ENCODE peak calls at places on chromosomes 5 and 9, in six cellular contexts. One of them, this sample, is unnamed.

GRCh38 chr9:92671323-92671722 is 1.4 kb upstream of the IPPK start:
- DNase-seq in HS-5: peak
- DNase-seq in type B pancreatic cell: no peak
- DNase-seq in C1 segment of cervical spinal cord: no peak
- DNase-seq in activated CD4-positive, alpha-beta T cell treated with anti-CD3 and anti-CD28 coated beads for 36 hours: peak
- DNase-seq in cardiac septum: no peak
- DNase-seq in this sample: no peak

GRCh38 chr5:173795601-173796000 is 92.5 kb upstream of the CPEB4 start:
- DNase-seq in HS-5: no peak
- DNase-seq in activated CD4-positive, alpha-beta T cell treated with anti-CD3 and anti-CD28 coated beads for 36 hours: no peak
- DNase-seq in C1 segment of cervical spinal cord: no peak
- DNase-seq in cardiac septum: no peak
- DNase-seq in type B pancreatic cell: no peak
- DNase-seq in this sample: no peak

GRCh38 chr5:157328277-157328912 is 62.5 kb downstream of the CYFIP2 start:
- DNase-seq in HS-5: peak
- DNase-seq in C1 segment of cervical spinal cord: no peak
- DNase-seq in type B pancreatic cell: no peak
- DNase-seq in cardiac septum: peak
- DNase-seq in activated CD4-positive, alpha-beta T cell treated with anti-CD3 and anti-CD28 coated beads for 36 hours: peak
- DNase-seq in this sample: peak

GRCh38 chr5:2627867-2628266 is 123.6 kb downstream of the IRX2 start:
- DNase-seq in activated CD4-positive, alpha-beta T cell treated with anti-CD3 and anti-CD28 coated beads for 36 hours: no peak
- DNase-seq in HS-5: no peak
- DNase-seq in cardiac septum: no peak
- DNase-seq in C1 segment of cervical spinal cord: no peak
- DNase-seq in type B pancreatic cell: no peak
- DNase-seq in this sample: no peak

GRCh38 chr9:97900738-97901565 is 21.3 kb downstream of the TRMO start:
- DNase-seq in activated CD4-positive, alpha-beta T cell treated with anti-CD3 and anti-CD28 coated beads for 36 hours: no peak
- DNase-seq in type B pancreatic cell: no peak
- DNase-seq in C1 segment of cervical spinal cord: no peak
- DNase-seq in HS-5: peak
- DNase-seq in cardiac septum: no peak
- DNase-seq in this sample: peak

GRCh38 chr9:98823666-98824334 is 16.3 kb downstream of the GALNT12 start:
- DNase-seq in C1 segment of cervical spinal cord: no peak
- DNase-seq in type B pancreatic cell: no peak
- DNase-seq in activated CD4-positive, alpha-beta T cell treated with anti-CD3 and anti-CD28 coated beads for 36 hours: no peak
- DNase-seq in HS-5: no peak
- DNase-seq in cardiac septum: no peak
- DNase-seq in this sample: no peak

GRCh38 chr5:79697222-79698164 is 7.9 kb downstream of the CMYA5 start:
- DNase-seq in type B pancreatic cell: no peak
- DNase-seq in HS-5: no peak
- DNase-seq in C1 segment of cervical spinal cord: no peak
- DNase-seq in activated CD4-positive, alpha-beta T cell treated with anti-CD3 and anti-CD28 coated beads for 36 hours: no peak
- DNase-seq in cardiac septum: no peak
- DNase-seq in this sample: no peak

GRCh38 chr5:34789021-34789531 is 49.9 kb upstream of the TTC23L start:
- DNase-seq in cardiac septum: no peak
- DNase-seq in type B pancreatic cell: no peak
- DNase-seq in C1 segment of cervical spinal cord: no peak
- DNase-seq in activated CD4-positive, alpha-beta T cell treated with anti-CD3 and anti-CD28 coated beads for 36 hours: no peak
- DNase-seq in HS-5: peak
- DNase-seq in this sample: no peak

GRCh38 chr5:79642210-79642609 is 30.0 kb downstream of the TENT2 start:
- DNase-seq in activated CD4-positive, alpha-beta T cell treated with anti-CD3 and anti-CD28 coated beads for 36 hours: no peak
- DNase-seq in type B pancreatic cell: no peak
- DNase-seq in HS-5: no peak
- DNase-seq in C1 segment of cervical spinal cord: no peak
- DNase-seq in cardiac septum: no peak
- DNase-seq in this sample: no peak

GRCh38 chr5:128546658-128547281 is 8.7 kb upstream of the FBN2 start:
- DNase-seq in HS-5: no peak
- DNase-seq in activated CD4-positive, alpha-beta T cell treated with anti-CD3 and anti-CD28 coated beads for 36 hours: no peak
- DNase-seq in C1 segment of cervical spinal cord: no peak
- DNase-seq in type B pancreatic cell: no peak
- DNase-seq in cardiac septum: no peak
- DNase-seq in this sample: no peak

GRCh38 chr9:121360975-121361374 is 9.1 kb downstream of the STOM start:
- DNase-seq in type B pancreatic cell: no peak
- DNase-seq in cardiac septum: no peak
- DNase-seq in C1 segment of cervical spinal cord: no peak
- DNase-seq in activated CD4-positive, alpha-beta T cell treated with anti-CD3 and anti-CD28 coated beads for 36 hours: no peak
- DNase-seq in HS-5: peak
- DNase-seq in this sample: no peak

GRCh38 chr5:117562647-117563046 is 988.0 kb upstream of the SEMA6A start:
- DNase-seq in activated CD4-positive, alpha-beta T cell treated with anti-CD3 and anti-CD28 coated beads for 36 hours: no peak
- DNase-seq in type B pancreatic cell: no peak
- DNase-seq in HS-5: no peak
- DNase-seq in cardiac septum: no peak
- DNase-seq in C1 segment of cervical spinal cord: no peak
- DNase-seq in this sample: no peak

GRCh38 chr9:117414220-117414905 is 494 bp downstream of the ASTN2 start:
- DNase-seq in activated CD4-positive, alpha-beta T cell treated with anti-CD3 and anti-CD28 coated beads for 36 hours: peak
- DNase-seq in HS-5: no peak
- DNase-seq in C1 segment of cervical spinal cord: no peak
- DNase-seq in cardiac septum: no peak
- DNase-seq in type B pancreatic cell: no peak
- DNase-seq in this sample: peak

GRCh38 chr5:100595152-100595811 is 60.1 kb downstream of the FAM174A start:
- DNase-seq in HS-5: peak
- DNase-seq in activated CD4-positive, alpha-beta T cell treated with anti-CD3 and anti-CD28 coated beads for 36 hours: no peak
- DNase-seq in type B pancreatic cell: no peak
- DNase-seq in C1 segment of cervical spinal cord: no peak
- DNase-seq in cardiac septum: no peak
- DNase-seq in this sample: no peak

GRCh38 chr9:2339416-2339815 is 282.2 kb upstream of the VLDLR start:
- DNase-seq in type B pancreatic cell: no peak
- DNase-seq in C1 segment of cervical spinal cord: no peak
- DNase-seq in HS-5: no peak
- DNase-seq in cardiac septum: no peak
- DNase-seq in activated CD4-positive, alpha-beta T cell treated with anti-CD3 and anti-CD28 coated beads for 36 hours: no peak
- DNase-seq in this sample: no peak

GRCh38 chr5:132830436-132831094 is at the start of gene SHROOM1:
- DNase-seq in type B pancreatic cell: no peak
- DNase-seq in C1 segment of cervical spinal cord: no peak
- DNase-seq in cardiac septum: peak
- DNase-seq in HS-5: no peak
- DNase-seq in activated CD4-positive, alpha-beta T cell treated with anti-CD3 and anti-CD28 coated beads for 36 hours: peak
- DNase-seq in this sample: peak

GRCh38 chr5:5483350-5483749 is 60.9 kb downstream of the ICE1 start:
- DNase-seq in cardiac septum: no peak
- DNase-seq in type B pancreatic cell: no peak
- DNase-seq in activated CD4-positive, alpha-beta T cell treated with anti-CD3 and anti-CD28 coated beads for 36 hours: no peak
- DNase-seq in C1 segment of cervical spinal cord: no peak
- DNase-seq in HS-5: no peak
- DNase-seq in this sample: no peak

GRCh38 chr9:120574473-120574872 is 5.5 kb downstream of the CDK5RAP2 start:
- DNase-seq in HS-5: no peak
- DNase-seq in activated CD4-positive, alpha-beta T cell treated with anti-CD3 and anti-CD28 coated beads for 36 hours: no peak
- DNase-seq in C1 segment of cervical spinal cord: no peak
- DNase-seq in type B pancreatic cell: no peak
- DNase-seq in cardiac septum: no peak
- DNase-seq in this sample: no peak

GRCh38 chr5:160083012-160083436 is 36.2 kb downstream of the PWWP2A start:
- DNase-seq in activated CD4-positive, alpha-beta T cell treated with anti-CD3 and anti-CD28 coated beads for 36 hours: no peak
- DNase-seq in HS-5: peak
- DNase-seq in C1 segment of cervical spinal cord: no peak
- DNase-seq in cardiac septum: no peak
- DNase-seq in type B pancreatic cell: no peak
- DNase-seq in this sample: no peak

GRCh38 chr9:19102181-19102630 is 498 bp downstream of the HAUS6 start:
- DNase-seq in activated CD4-positive, alpha-beta T cell treated with anti-CD3 and anti-CD28 coated beads for 36 hours: peak
- DNase-seq in cardiac septum: no peak
- DNase-seq in HS-5: no peak
- DNase-seq in type B pancreatic cell: no peak
- DNase-seq in C1 segment of cervical spinal cord: no peak
- DNase-seq in this sample: no peak

GRCh38 chr9:36835271-36835996 is 198.6 kb downstream of the PAX5 start:
- DNase-seq in C1 segment of cervical spinal cord: no peak
- DNase-seq in type B pancreatic cell: no peak
- DNase-seq in cardiac septum: peak
- DNase-seq in activated CD4-positive, alpha-beta T cell treated with anti-CD3 and anti-CD28 coated beads for 36 hours: no peak
- DNase-seq in HS-5: no peak
- DNase-seq in this sample: no peak

GRCh38 chr5:135811007-135811406 is 23.5 kb upstream of the SLC25A48 start:
- DNase-seq in type B pancreatic cell: no peak
- DNase-seq in HS-5: no peak
- DNase-seq in activated CD4-positive, alpha-beta T cell treated with anti-CD3 and anti-CD28 coated beads for 36 hours: no peak
- DNase-seq in C1 segment of cervical spinal cord: no peak
- DNase-seq in cardiac septum: no peak
- DNase-seq in this sample: no peak

GRCh38 chr5:178111925-178112324 is 1.4 kb upstream of the N4BP3 start:
- DNase-seq in C1 segment of cervical spinal cord: no peak
- DNase-seq in type B pancreatic cell: no peak
- DNase-seq in HS-5: no peak
- DNase-seq in activated CD4-positive, alpha-beta T cell treated with anti-CD3 and anti-CD28 coated beads for 36 hours: no peak
- DNase-seq in cardiac septum: no peak
- DNase-seq in this sample: no peak

GRCh38 chr5:73444499-73445432 is 3.8 kb downstream of the FOXD1 start:
- DNase-seq in HS-5: no peak
- DNase-seq in C1 segment of cervical spinal cord: no peak
- DNase-seq in activated CD4-positive, alpha-beta T cell treated with anti-CD3 and anti-CD28 coated beads for 36 hours: no peak
- DNase-seq in cardiac septum: no peak
- DNase-seq in type B pancreatic cell: no peak
- DNase-seq in this sample: no peak

GRCh38 chr9:133733421-133734250 is 4.5 kb downstream of the SARDH start:
- DNase-seq in HS-5: no peak
- DNase-seq in cardiac septum: peak
- DNase-seq in activated CD4-positive, alpha-beta T cell treated with anti-CD3 and anti-CD28 coated beads for 36 hours: no peak
- DNase-seq in type B pancreatic cell: peak
- DNase-seq in C1 segment of cervical spinal cord: no peak
- DNase-seq in this sample: no peak

GRCh38 chr5:67416133-67416937 is 219.7 kb upstream of the CD180 start:
- DNase-seq in activated CD4-positive, alpha-beta T cell treated with anti-CD3 and anti-CD28 coated beads for 36 hours: peak
- DNase-seq in type B pancreatic cell: no peak
- DNase-seq in C1 segment of cervical spinal cord: no peak
- DNase-seq in HS-5: no peak
- DNase-seq in cardiac septum: no peak
- DNase-seq in this sample: no peak

GRCh38 chr5:117877731-117878130 is 1110.6 kb downstream of the DTWD2 start:
- DNase-seq in cardiac septum: no peak
- DNase-seq in HS-5: no peak
- DNase-seq in type B pancreatic cell: no peak
- DNase-seq in activated CD4-positive, alpha-beta T cell treated with anti-CD3 and anti-CD28 coated beads for 36 hours: no peak
- DNase-seq in C1 segment of cervical spinal cord: no peak
- DNase-seq in this sample: no peak

GRCh38 chr9:131589993-131590392 is 44.7 kb downstream of the PRRT1B start:
- DNase-seq in HS-5: no peak
- DNase-seq in activated CD4-positive, alpha-beta T cell treated with anti-CD3 and anti-CD28 coated beads for 36 hours: no peak
- DNase-seq in C1 segment of cervical spinal cord: no peak
- DNase-seq in cardiac septum: no peak
- DNase-seq in type B pancreatic cell: no peak
- DNase-seq in this sample: no peak

GRCh38 chr9:123696476-123696875 is 233.4 kb downstream of the DENND1A start:
- DNase-seq in C1 segment of cervical spinal cord: no peak
- DNase-seq in activated CD4-positive, alpha-beta T cell treated with anti-CD3 and anti-CD28 coated beads for 36 hours: no peak
- DNase-seq in HS-5: no peak
- DNase-seq in type B pancreatic cell: no peak
- DNase-seq in cardiac septum: no peak
- DNase-seq in this sample: no peak

GRCh38 chr5:124703995-124704394 is 42.4 kb downstream of the ZNF608 start:
- DNase-seq in activated CD4-positive, alpha-beta T cell treated with anti-CD3 and anti-CD28 coated beads for 36 hours: no peak
- DNase-seq in cardiac septum: no peak
- DNase-seq in HS-5: no peak
- DNase-seq in type B pancreatic cell: no peak
- DNase-seq in C1 segment of cervical spinal cord: no peak
- DNase-seq in this sample: no peak

This sample was measured in hippocampal formation.